ENCODE peak calls at places on chromosomes 4 and X, in five cellular contexts. One of them, this sample, is unnamed.

GRCh38 chr4:113899260-113900177 is 79.9 kb downstream of the ARSJ start:
- DNase-seq in CD8-positive, alpha-beta memory T cell: peak
- DNase-seq in activated naive CD4-positive, alpha-beta T cell treated with anti-CD3 and anti-CD28 coated beads for 36 hours: peak
- DNase-seq in kidney tubule cell: peak
- DNase-seq in activated CD4-positive, alpha-beta T cell treated with anti-CD3 and anti-CD28 coated beads, Interleukin-2, amount 50 U/mL, for 24 hours: no peak
- DNase-seq in this sample: no peak

GRCh38 chr4:33890841-33891240 is 2353.5 kb downstream of the ARAP2 start:
- DNase-seq in CD8-positive, alpha-beta memory T cell: no peak
- DNase-seq in activated naive CD4-positive, alpha-beta T cell treated with anti-CD3 and anti-CD28 coated beads for 36 hours: no peak
- DNase-seq in kidney tubule cell: no peak
- DNase-seq in activated CD4-positive, alpha-beta T cell treated with anti-CD3 and anti-CD28 coated beads, Interleukin-2, amount 50 U/mL, for 24 hours: no peak
- DNase-seq in this sample: no peak

GRCh38 chrX:37347420-37347819 is 1.7 kb upstream of the PRRG1 start:
- DNase-seq in CD8-positive, alpha-beta memory T cell: no peak
- DNase-seq in activated naive CD4-positive, alpha-beta T cell treated with anti-CD3 and anti-CD28 coated beads for 36 hours: no peak
- DNase-seq in kidney tubule cell: peak
- DNase-seq in activated CD4-positive, alpha-beta T cell treated with anti-CD3 and anti-CD28 coated beads, Interleukin-2, amount 50 U/mL, for 24 hours: no peak
- DNase-seq in this sample: no peak

GRCh38 chr4:101065346-101065745 is 282.0 kb downstream of the PPP3CA start:
- DNase-seq in CD8-positive, alpha-beta memory T cell: no peak
- DNase-seq in activated naive CD4-positive, alpha-beta T cell treated with anti-CD3 and anti-CD28 coated beads for 36 hours: no peak
- DNase-seq in kidney tubule cell: no peak
- DNase-seq in activated CD4-positive, alpha-beta T cell treated with anti-CD3 and anti-CD28 coated beads, Interleukin-2, amount 50 U/mL, for 24 hours: no peak
- DNase-seq in this sample: no peak

GRCh38 chr4:76709454-76709853 is 188.5 kb downstream of the SOWAHB start:
- DNase-seq in CD8-positive, alpha-beta memory T cell: no peak
- DNase-seq in activated naive CD4-positive, alpha-beta T cell treated with anti-CD3 and anti-CD28 coated beads for 36 hours: no peak
- DNase-seq in kidney tubule cell: no peak
- DNase-seq in activated CD4-positive, alpha-beta T cell treated with anti-CD3 and anti-CD28 coated beads, Interleukin-2, amount 50 U/mL, for 24 hours: no peak
- DNase-seq in this sample: no peak

GRCh38 chr4:98935633-98936032 is 6.7 kb upstream of the EIF4E start:
- DNase-seq in CD8-positive, alpha-beta memory T cell: no peak
- DNase-seq in activated naive CD4-positive, alpha-beta T cell treated with anti-CD3 and anti-CD28 coated beads for 36 hours: no peak
- DNase-seq in kidney tubule cell: no peak
- DNase-seq in activated CD4-positive, alpha-beta T cell treated with anti-CD3 and anti-CD28 coated beads, Interleukin-2, amount 50 U/mL, for 24 hours: no peak
- DNase-seq in this sample: no peak

GRCh38 chr4:5474756-5475155 is 233.6 kb downstream of the EVC2 start:
- DNase-seq in CD8-positive, alpha-beta memory T cell: no peak
- DNase-seq in activated naive CD4-positive, alpha-beta T cell treated with anti-CD3 and anti-CD28 coated beads for 36 hours: no peak
- DNase-seq in kidney tubule cell: peak
- DNase-seq in activated CD4-positive, alpha-beta T cell treated with anti-CD3 and anti-CD28 coated beads, Interleukin-2, amount 50 U/mL, for 24 hours: no peak
- DNase-seq in this sample: no peak

GRCh38 chr4:154009191-154009590 is 220.3 kb upstream of the SFRP2 start:
- DNase-seq in CD8-positive, alpha-beta memory T cell: no peak
- DNase-seq in activated naive CD4-positive, alpha-beta T cell treated with anti-CD3 and anti-CD28 coated beads for 36 hours: no peak
- DNase-seq in kidney tubule cell: no peak
- DNase-seq in activated CD4-positive, alpha-beta T cell treated with anti-CD3 and anti-CD28 coated beads, Interleukin-2, amount 50 U/mL, for 24 hours: no peak
- DNase-seq in this sample: no peak

GRCh38 chrX:66017659-66018170 is 22.2 kb downstream of the VSIG4 start:
- DNase-seq in CD8-positive, alpha-beta memory T cell: no peak
- DNase-seq in activated naive CD4-positive, alpha-beta T cell treated with anti-CD3 and anti-CD28 coated beads for 36 hours: no peak
- DNase-seq in kidney tubule cell: no peak
- DNase-seq in activated CD4-positive, alpha-beta T cell treated with anti-CD3 and anti-CD28 coated beads, Interleukin-2, amount 50 U/mL, for 24 hours: no peak
- DNase-seq in this sample: no peak

GRCh38 chr4:37628977-37629609 is 57.1 kb downstream of the RELL1 start:
- DNase-seq in CD8-positive, alpha-beta memory T cell: no peak
- DNase-seq in activated naive CD4-positive, alpha-beta T cell treated with anti-CD3 and anti-CD28 coated beads for 36 hours: no peak
- DNase-seq in kidney tubule cell: peak
- DNase-seq in activated CD4-positive, alpha-beta T cell treated with anti-CD3 and anti-CD28 coated beads, Interleukin-2, amount 50 U/mL, for 24 hours: no peak
- DNase-seq in this sample: no peak

GRCh38 chr4:65383589-65384305 is 286.5 kb downstream of the EPHA5 start:
- DNase-seq in CD8-positive, alpha-beta memory T cell: no peak
- DNase-seq in activated naive CD4-positive, alpha-beta T cell treated with anti-CD3 and anti-CD28 coated beads for 36 hours: no peak
- DNase-seq in kidney tubule cell: peak
- DNase-seq in activated CD4-positive, alpha-beta T cell treated with anti-CD3 and anti-CD28 coated beads, Interleukin-2, amount 50 U/mL, for 24 hours: no peak
- DNase-seq in this sample: no peak

GRCh38 chrX:153438522-153438921 is 7.3 kb downstream of the TREX2 start:
- DNase-seq in CD8-positive, alpha-beta memory T cell: no peak
- DNase-seq in activated naive CD4-positive, alpha-beta T cell treated with anti-CD3 and anti-CD28 coated beads for 36 hours: peak
- DNase-seq in kidney tubule cell: peak
- DNase-seq in activated CD4-positive, alpha-beta T cell treated with anti-CD3 and anti-CD28 coated beads, Interleukin-2, amount 50 U/mL, for 24 hours: no peak
- DNase-seq in this sample: no peak

GRCh38 chr4:156594619-156595018 is 377.0 kb downstream of the PDGFC start:
- DNase-seq in CD8-positive, alpha-beta memory T cell: no peak
- DNase-seq in activated naive CD4-positive, alpha-beta T cell treated with anti-CD3 and anti-CD28 coated beads for 36 hours: no peak
- DNase-seq in kidney tubule cell: peak
- DNase-seq in activated CD4-positive, alpha-beta T cell treated with anti-CD3 and anti-CD28 coated beads, Interleukin-2, amount 50 U/mL, for 24 hours: no peak
- DNase-seq in this sample: no peak

GRCh38 chr4:100348472-100348871 is 158.2 kb upstream of the DDIT4L start:
- DNase-seq in CD8-positive, alpha-beta memory T cell: no peak
- DNase-seq in activated naive CD4-positive, alpha-beta T cell treated with anti-CD3 and anti-CD28 coated beads for 36 hours: no peak
- DNase-seq in kidney tubule cell: peak
- DNase-seq in activated CD4-positive, alpha-beta T cell treated with anti-CD3 and anti-CD28 coated beads, Interleukin-2, amount 50 U/mL, for 24 hours: no peak
- DNase-seq in this sample: no peak

GRCh38 chrX:153913211-153913610 is 8.7 kb downstream of the AVPR2 start:
- DNase-seq in CD8-positive, alpha-beta memory T cell: no peak
- DNase-seq in activated naive CD4-positive, alpha-beta T cell treated with anti-CD3 and anti-CD28 coated beads for 36 hours: no peak
- DNase-seq in kidney tubule cell: no peak
- DNase-seq in activated CD4-positive, alpha-beta T cell treated with anti-CD3 and anti-CD28 coated beads, Interleukin-2, amount 50 U/mL, for 24 hours: no peak
- DNase-seq in this sample: no peak

GRCh38 chr4:143728171-143728570 is 27.7 kb upstream of the FREM3 start:
- DNase-seq in CD8-positive, alpha-beta memory T cell: no peak
- DNase-seq in activated naive CD4-positive, alpha-beta T cell treated with anti-CD3 and anti-CD28 coated beads for 36 hours: no peak
- DNase-seq in kidney tubule cell: no peak
- DNase-seq in activated CD4-positive, alpha-beta T cell treated with anti-CD3 and anti-CD28 coated beads, Interleukin-2, amount 50 U/mL, for 24 hours: no peak
- DNase-seq in this sample: no peak

GRCh38 chr4:121330180-121330665 is 50.6 kb downstream of the QRFPR start:
- DNase-seq in CD8-positive, alpha-beta memory T cell: no peak
- DNase-seq in activated naive CD4-positive, alpha-beta T cell treated with anti-CD3 and anti-CD28 coated beads for 36 hours: no peak
- DNase-seq in kidney tubule cell: peak
- DNase-seq in activated CD4-positive, alpha-beta T cell treated with anti-CD3 and anti-CD28 coated beads, Interleukin-2, amount 50 U/mL, for 24 hours: no peak
- DNase-seq in this sample: no peak

GRCh38 chr4:107379054-107379869 is 340.8 kb downstream of the PAPSS1 start:
- DNase-seq in CD8-positive, alpha-beta memory T cell: no peak
- DNase-seq in activated naive CD4-positive, alpha-beta T cell treated with anti-CD3 and anti-CD28 coated beads for 36 hours: no peak
- DNase-seq in kidney tubule cell: peak
- DNase-seq in activated CD4-positive, alpha-beta T cell treated with anti-CD3 and anti-CD28 coated beads, Interleukin-2, amount 50 U/mL, for 24 hours: no peak
- DNase-seq in this sample: no peak

GRCh38 chr4:67700119-67700873 is 659 bp downstream of the UBA6 start:
- DNase-seq in CD8-positive, alpha-beta memory T cell: no peak
- DNase-seq in activated naive CD4-positive, alpha-beta T cell treated with anti-CD3 and anti-CD28 coated beads for 36 hours: peak
- DNase-seq in kidney tubule cell: peak
- DNase-seq in activated CD4-positive, alpha-beta T cell treated with anti-CD3 and anti-CD28 coated beads, Interleukin-2, amount 50 U/mL, for 24 hours: no peak
- DNase-seq in this sample: no peak

GRCh38 chrX:130120321-130120731 is 10.0 kb upstream of the ELF4 start:
- DNase-seq in CD8-positive, alpha-beta memory T cell: no peak
- DNase-seq in activated naive CD4-positive, alpha-beta T cell treated with anti-CD3 and anti-CD28 coated beads for 36 hours: peak
- DNase-seq in kidney tubule cell: no peak
- DNase-seq in activated CD4-positive, alpha-beta T cell treated with anti-CD3 and anti-CD28 coated beads, Interleukin-2, amount 50 U/mL, for 24 hours: no peak
- DNase-seq in this sample: peak

GRCh38 chr4:76758996-76759395 is 138.9 kb downstream of the SOWAHB start:
- DNase-seq in CD8-positive, alpha-beta memory T cell: no peak
- DNase-seq in activated naive CD4-positive, alpha-beta T cell treated with anti-CD3 and anti-CD28 coated beads for 36 hours: no peak
- DNase-seq in kidney tubule cell: peak
- DNase-seq in activated CD4-positive, alpha-beta T cell treated with anti-CD3 and anti-CD28 coated beads, Interleukin-2, amount 50 U/mL, for 24 hours: no peak
- DNase-seq in this sample: no peak

GRCh38 chr4:8050180-8050554 is 108.4 kb downstream of the ABLIM2 start:
- DNase-seq in CD8-positive, alpha-beta memory T cell: no peak
- DNase-seq in activated naive CD4-positive, alpha-beta T cell treated with anti-CD3 and anti-CD28 coated beads for 36 hours: no peak
- DNase-seq in kidney tubule cell: no peak
- DNase-seq in activated CD4-positive, alpha-beta T cell treated with anti-CD3 and anti-CD28 coated beads, Interleukin-2, amount 50 U/mL, for 24 hours: no peak
- DNase-seq in this sample: no peak

GRCh38 chr4:8356856-8357255 is 83.7 kb downstream of the ACOX3 start:
- DNase-seq in CD8-positive, alpha-beta memory T cell: no peak
- DNase-seq in activated naive CD4-positive, alpha-beta T cell treated with anti-CD3 and anti-CD28 coated beads for 36 hours: no peak
- DNase-seq in kidney tubule cell: no peak
- DNase-seq in activated CD4-positive, alpha-beta T cell treated with anti-CD3 and anti-CD28 coated beads, Interleukin-2, amount 50 U/mL, for 24 hours: no peak
- DNase-seq in this sample: no peak